ENCODE peak calls at places on chromosomes 6 and 20, in six cellular contexts. R is breast epithelium, A is heart right ventricle, C is SJSA1, X is right lobe of liver, Q is ovary. S is an unnamed sample.

GRCh38 chr20:6626805-6627204 is 140.7 kb upstream of the BMP2 start:
- DNase-seq in R (no peak), A (no peak), C (no peak), X (no peak), Q (no peak), S (no peak)

GRCh38 chr6:96394727-96395126 is 126.9 kb upstream of the UFL1 start:
- DNase-seq in R (no peak), A (no peak), C (no peak), X (no peak), Q (no peak), S (no peak)

GRCh38 chr6:35216832-35217811 is 3.4 kb downstream of the SCUBE3 start:
- DNase-seq in R (no peak), A (no peak), C (no peak), X (no peak), Q (no peak), S (no peak)

GRCh38 chr6:4355241-4355640 is 219.9 kb upstream of the ECI2 start:
- DNase-seq in R (no peak), A (no peak), C (peak), X (no peak), Q (no peak), S (no peak)

GRCh38 chr20:38536310-38536709 is 44.7 kb upstream of the ADIG start:
- DNase-seq in R (no peak), A (no peak), C (no peak), X (no peak), Q (no peak), S (no peak)

GRCh38 chr6:127119361-127120108 is 1.1 kb downstream of the RSPO3 start:
- DNase-seq in R (peak), A (no peak), C (peak), X (peak), Q (peak), S (peak)

GRCh38 chr6:70838907-70839285 is 118.0 kb downstream of the B3GAT2 start:
- DNase-seq in R (no peak), A (no peak), C (no peak), X (no peak), Q (no peak), S (no peak)

GRCh38 chr6:14873132-14873531 is 372.7 kb upstream of the JARID2 start:
- DNase-seq in R (no peak), A (no peak), C (no peak), X (no peak), Q (no peak), S (no peak)

GRCh38 chr6:56862415-56863175 is 92.3 kb upstream of the BEND6 start:
- DNase-seq in R (no peak), A (no peak), C (peak), X (no peak), Q (no peak), S (no peak)

GRCh38 chr6:53938810-53939209 is 144.0 kb downstream of the LRRC1 start:
- DNase-seq in R (no peak), A (no peak), C (no peak), X (no peak), Q (no peak), S (no peak)

GRCh38 chr6:121383478-121383877 is 49.2 kb upstream of the TBC1D32 start:
- DNase-seq in R (no peak), A (no peak), C (no peak), X (no peak), Q (no peak), S (no peak)

GRCh38 chr6:160005861-160006540 is 37.1 kb downstream of the IGF2R start:
- DNase-seq in R (no peak), A (peak), C (no peak), X (no peak), Q (peak), S (peak)

GRCh38 chr20:48606841-48607543 is 220.8 kb downstream of the PREX1 start:
- DNase-seq in R (peak), A (no peak), C (no peak), X (peak), Q (peak), S (peak)

GRCh38 chr6:128821116-128821515 is 61.8 kb upstream of the LAMA2 start:
- DNase-seq in R (no peak), A (no peak), C (no peak), X (no peak), Q (no peak), S (no peak)

GRCh38 chr20:2131366-2131765 is 29.7 kb downstream of the STK35 start:
- DNase-seq in R (no peak), A (no peak), C (peak), X (no peak), Q (no peak), S (no peak)

GRCh38 chr6:159422041-159422984 is 253.1 kb downstream of the FNDC1 start:
- DNase-seq in R (no peak), A (no peak), C (peak), X (no peak), Q (no peak), S (no peak)

GRCh38 chr6:104540743-104541142 is 319.0 kb downstream of the HACE1 start:
- DNase-seq in R (no peak), A (no peak), C (peak), X (no peak), Q (no peak), S (no peak)

GRCh38 chr6:156175971-156176421 is 601.2 kb upstream of the ARID1B start:
- DNase-seq in R (peak), A (peak), C (no peak), X (no peak), Q (peak), S (no peak)

GRCh38 chr6:44530910-44531234 is 143.4 kb downstream of the CDC5L start:
- DNase-seq in R (no peak), A (no peak), C (no peak), X (no peak), Q (no peak), S (no peak)

GRCh38 chr6:44530209-44530909 is 142.9 kb downstream of the CDC5L start:
- DNase-seq in R (no peak), A (no peak), C (no peak), X (no peak), Q (no peak), S (no peak)

GRCh38 chr6:44529506-44529905 is 142.0 kb downstream of the CDC5L start:
- DNase-seq in R (no peak), A (no peak), C (no peak), X (no peak), Q (no peak), S (no peak)

GRCh38 chr6:44533221-44533820 is 145.8 kb downstream of the CDC5L start:
- DNase-seq in R (no peak), A (no peak), C (no peak), X (no peak), Q (no peak), S (no peak)

DNA sequence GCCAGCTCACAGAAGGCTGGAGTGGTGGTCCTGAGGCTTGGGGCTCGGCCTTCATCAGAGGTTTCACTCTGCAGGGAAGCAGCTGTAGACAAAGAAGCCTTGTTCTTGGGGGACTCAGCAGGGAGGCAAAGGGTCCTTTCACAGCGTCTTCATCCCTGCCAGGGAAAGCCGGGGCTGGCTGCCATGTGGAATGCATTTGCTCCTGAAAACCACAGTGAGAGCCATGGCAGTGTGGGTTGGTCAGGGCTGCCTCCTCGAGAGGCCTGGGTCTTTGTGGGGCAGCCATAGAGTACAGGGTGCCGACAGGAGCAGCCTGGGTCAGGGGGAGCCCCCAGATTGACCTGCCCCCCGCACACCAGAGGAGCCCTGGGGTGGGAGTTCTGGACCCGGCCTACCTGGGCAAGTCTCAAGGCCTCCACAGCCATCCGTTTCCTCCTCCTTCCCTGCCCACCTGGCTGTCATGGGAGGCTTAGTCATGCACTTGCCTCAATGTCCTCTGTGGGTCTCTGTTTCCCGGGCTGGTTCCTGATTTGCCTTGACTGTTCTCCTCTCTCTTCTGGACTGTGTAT is 144.0 kb downstream of the CDC5L start:
- DNase-seq in R (no peak), A (no peak), C (no peak), X (no peak), Q (no peak), S (no peak)
- H3K27ac ChIP-seq in R (no peak), A (no peak), C (no peak), X (no peak), Q (no peak), S (no peak)

DNA sequence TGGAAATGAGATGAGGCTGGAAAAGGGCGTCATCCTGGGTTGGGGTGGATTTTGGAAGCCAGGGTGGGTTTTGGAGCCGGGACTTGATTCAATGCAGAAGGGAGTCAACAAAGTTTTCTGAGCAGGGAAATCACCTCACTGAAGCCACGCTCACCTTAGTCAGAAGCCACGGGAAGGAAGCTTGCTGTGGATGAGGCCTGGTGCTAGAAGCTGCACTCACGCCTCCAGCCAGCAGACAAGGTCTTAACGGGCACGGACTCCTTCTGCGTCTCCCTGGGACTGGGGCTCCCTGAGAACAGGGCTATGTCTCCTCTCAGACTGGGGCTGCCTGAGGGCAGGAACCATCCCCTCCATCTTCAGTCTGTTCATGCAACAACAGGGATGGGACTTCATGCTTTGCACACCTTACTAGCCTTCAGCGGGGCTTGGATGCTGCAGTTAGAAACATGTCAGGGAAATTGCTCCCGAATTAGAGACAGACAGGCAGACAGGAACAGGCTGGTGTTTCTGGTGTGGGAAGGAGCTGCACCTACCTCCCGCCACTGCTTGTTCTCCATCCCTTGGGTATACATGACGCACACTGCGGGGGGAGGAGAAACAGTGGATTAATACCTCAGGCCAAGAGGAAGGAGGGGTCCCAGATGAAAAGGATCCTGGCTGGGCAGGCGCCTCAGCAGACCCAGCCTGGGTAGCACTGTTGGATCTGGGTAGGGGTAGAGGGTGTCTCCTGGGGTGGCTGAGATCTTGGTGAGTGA is 17.5 kb downstream of the CPNE5 start:
- DNase-seq in R (no peak), A (no peak), C (no peak), X (no peak), Q (no peak), S (no peak)
- H3K27ac ChIP-seq in R (peak), A (peak), C (no peak), X (no peak), Q (no peak), S (no peak)

GRCh38 chr20:62246872-62247652 is 8.7 kb downstream of the OSBPL2 start:
- DNase-seq in R (peak), A (peak), C (no peak), X (peak), Q (no peak), S (no peak)
- H3K27ac ChIP-seq in R (peak), A (no peak), C (no peak), X (no peak), Q (no peak), S (no peak)

DNA sequence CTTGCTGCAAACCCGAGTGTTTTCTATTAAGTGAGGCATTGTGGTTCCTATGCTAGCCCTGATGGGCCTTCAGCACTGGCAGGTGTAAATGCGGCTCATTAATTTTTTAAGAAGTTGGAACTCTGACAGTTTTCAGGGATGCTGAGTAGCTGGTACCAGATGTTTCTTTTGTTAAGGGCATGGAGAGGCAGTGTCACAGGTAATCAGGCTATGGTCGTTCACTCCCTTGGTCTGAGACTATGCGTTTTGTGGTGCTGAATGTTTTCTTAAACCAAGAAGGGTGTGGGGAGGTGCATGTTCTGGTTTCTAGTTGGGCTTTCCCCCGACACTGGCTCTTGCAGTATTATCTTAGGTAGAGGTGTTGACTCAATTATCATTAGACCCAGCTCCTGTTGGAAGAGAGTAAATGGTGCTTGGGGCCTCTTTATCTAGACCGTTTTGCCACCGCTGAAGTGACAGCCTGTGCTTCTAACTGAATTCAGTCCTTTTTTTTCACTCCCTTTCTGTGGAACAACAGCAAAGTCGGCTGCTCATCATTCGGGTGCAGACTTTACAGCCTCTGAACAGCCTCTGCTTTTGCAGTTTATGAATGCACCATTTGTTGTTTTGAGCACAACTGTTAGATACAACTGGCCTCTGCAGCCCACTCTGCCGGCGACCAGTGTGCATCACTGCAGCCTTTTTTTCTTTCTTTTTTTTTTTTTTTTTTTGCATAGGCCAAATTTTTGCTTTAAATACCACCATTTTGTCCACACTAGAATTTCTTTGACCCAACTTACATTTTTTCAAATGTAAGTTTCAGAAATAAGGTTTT is 35.6 kb downstream of the RREB1 start:
- DNase-seq in R (no peak), A (no peak), C (no peak), X (no peak), Q (no peak), S (no peak)
- H3K27ac ChIP-seq in R (peak), A (peak), C (no peak), X (peak), Q (no peak), S (peak)

GRCh38 chr20:41245086-41245707 is 72.3 kb downstream of the ZHX3 start:
- DNase-seq in R (no peak), A (peak), C (no peak), X (no peak), Q (no peak), S (no peak)
- H3K27ac ChIP-seq in R (peak), A (peak), C (no peak), X (no peak), Q (peak), S (peak)

S was measured in upper lobe of right lung.